ENCODE peak calls at places on chromosome 3, in ten cellular contexts. F is bronchial epithelial cell, X is fibroblast of mammary gland, U is foreskin fibroblast, S is dorsolateral prefrontal cortex, O is GM12864, C is heart right ventricle, L is tibial nerve, N is coronary artery, H is tibial artery. B is an unnamed sample.

GRCh38 chr3:197793246-197793645 is 2.2 kb downstream of the LRCH3 start:
- DNase-seq in F (peak), X (peak), U (no peak), S (no peak), O (no peak), C (no peak), L (no peak), N (no peak), H (no peak), B (peak)

GRCh38 chr3:185852562-185853135 is 27.8 kb upstream of the IGF2BP2 start:
- DNase-seq in F (no peak), X (peak), U (no peak), S (no peak), O (no peak), C (no peak), L (no peak), N (no peak), H (no peak), B (no peak)

GRCh38 chr3:58176185-58176530 is 34.6 kb downstream of the DNASE1L3 start:
- DNase-seq in F (no peak), X (no peak), U (no peak), S (no peak), O (no peak), C (no peak), L (no peak), N (no peak), H (no peak), B (no peak)

GRCh38 chr3:15647629-15648167 is 46.2 kb downstream of the BTD start:
- DNase-seq in F (peak), X (peak), U (peak), S (no peak), O (peak), C (peak), L (no peak), N (no peak), H (no peak), B (peak)

GRCh38 chr3:103085465-103085864 is 650.6 kb downstream of the ZPLD1 start:
- DNase-seq in F (no peak), X (no peak), U (no peak), S (no peak), O (no peak), C (no peak), L (no peak), N (no peak), H (no peak), B (no peak)

GRCh38 chr3:38154625-38155255 is 10.6 kb upstream of the OXSR1 start:
- DNase-seq in F (peak), X (no peak), U (no peak), S (no peak), O (no peak), C (no peak), L (no peak), N (no peak), H (no peak), B (peak)

GRCh38 chr3:102302020-102302419 is 132.8 kb upstream of the ZPLD1 start:
- DNase-seq in F (peak), X (no peak), U (no peak), S (no peak), O (no peak), C (no peak), L (no peak), N (no peak), H (no peak), B (no peak)

GRCh38 chr3:126442099-126442848 is 33.4 kb downstream of the ZXDC start:
- DNase-seq in F (no peak), X (no peak), U (no peak), S (no peak), O (no peak), C (peak), L (no peak), N (no peak), H (no peak), B (no peak)

GRCh38 chr3:141649871-141650270 is 88.2 kb upstream of the RNF7 start:
- DNase-seq in F (no peak), X (no peak), U (no peak), S (no peak), O (no peak), C (no peak), L (no peak), N (no peak), H (no peak), B (no peak)

GRCh38 chr3:54278960-54279359 is 156.6 kb downstream of the CACNA2D3 start:
- DNase-seq in F (peak), X (no peak), U (no peak), S (no peak), O (no peak), C (no peak), L (no peak), N (no peak), H (no peak), B (peak)

GRCh38 chr3:65979731-65980130 is 59.0 kb downstream of the MAGI1 start:
- DNase-seq in F (no peak), X (peak), U (peak), S (no peak), O (no peak), C (no peak), L (no peak), N (no peak), H (no peak), B (no peak)

GRCh38 chr3:189229421-189229820 is 57.6 kb downstream of the TPRG1 start:
- DNase-seq in F (no peak), X (no peak), U (no peak), S (no peak), O (no peak), C (no peak), L (no peak), N (no peak), H (no peak), B (no peak)

GRCh38 chr3:66138336-66139234 is 82.2 kb upstream of the SLC25A26 start:
- DNase-seq in F (peak), X (peak), U (peak), S (peak), O (peak), C (peak), L (peak), N (no peak), H (peak), B (peak)

GRCh38 chr3:110069641-110070538 is 732.5 kb upstream of the DPPA4 start:
- DNase-seq in F (peak), X (peak), U (peak), S (no peak), O (no peak), C (peak), L (no peak), N (no peak), H (no peak), B (peak)

GRCh38 chr3:152684279-152684678 is 150.7 kb upstream of the P2RY1 start:
- DNase-seq in F (no peak), X (no peak), U (no peak), S (no peak), O (no peak), C (no peak), L (no peak), N (no peak), H (no peak), B (no peak)

GRCh38 chr3:25747033-25747432 is 36.2 kb downstream of the NGLY1 start:
- DNase-seq in F (peak), X (no peak), U (no peak), S (no peak), O (no peak), C (no peak), L (no peak), N (no peak), H (no peak), B (peak)

GRCh38 chr3:21745971-21746370 is 5.0 kb downstream of the ZNF385D start:
- DNase-seq in F (no peak), X (peak), U (no peak), S (no peak), O (no peak), C (no peak), L (no peak), N (no peak), H (no peak), B (no peak)

GRCh38 chr3:65344444-65344843 is 656.6 kb upstream of the ADAMTS9 start:
- DNase-seq in F (no peak), X (no peak), U (no peak), S (no peak), O (no peak), C (no peak), L (no peak), N (no peak), H (no peak), B (no peak)

GRCh38 chr3:42690766-42691680 is 5.7 kb downstream of the KLHL40 start:
- DNase-seq in F (no peak), X (no peak), U (no peak), S (no peak), O (no peak), C (no peak), L (no peak), N (no peak), H (peak), B (peak)

GRCh38 chr3:13159890-13160289 is 86.7 kb upstream of the IQSEC1 start:
- DNase-seq in F (peak), X (no peak), U (no peak), S (no peak), O (no peak), C (no peak), L (no peak), N (no peak), H (no peak), B (peak)

GRCh38 chr3:30934208-30934550 is 39.7 kb upstream of the GADL1 start:
- DNase-seq in F (peak), X (peak), U (peak), S (no peak), O (no peak), C (no peak), L (no peak), N (no peak), H (no peak), B (peak)
- TF ChIP-seq CTCF in F (peak), X (peak), U (peak), S (peak), O (peak), C (no peak), L (peak), N (peak), H (peak), B (peak)

DNA sequence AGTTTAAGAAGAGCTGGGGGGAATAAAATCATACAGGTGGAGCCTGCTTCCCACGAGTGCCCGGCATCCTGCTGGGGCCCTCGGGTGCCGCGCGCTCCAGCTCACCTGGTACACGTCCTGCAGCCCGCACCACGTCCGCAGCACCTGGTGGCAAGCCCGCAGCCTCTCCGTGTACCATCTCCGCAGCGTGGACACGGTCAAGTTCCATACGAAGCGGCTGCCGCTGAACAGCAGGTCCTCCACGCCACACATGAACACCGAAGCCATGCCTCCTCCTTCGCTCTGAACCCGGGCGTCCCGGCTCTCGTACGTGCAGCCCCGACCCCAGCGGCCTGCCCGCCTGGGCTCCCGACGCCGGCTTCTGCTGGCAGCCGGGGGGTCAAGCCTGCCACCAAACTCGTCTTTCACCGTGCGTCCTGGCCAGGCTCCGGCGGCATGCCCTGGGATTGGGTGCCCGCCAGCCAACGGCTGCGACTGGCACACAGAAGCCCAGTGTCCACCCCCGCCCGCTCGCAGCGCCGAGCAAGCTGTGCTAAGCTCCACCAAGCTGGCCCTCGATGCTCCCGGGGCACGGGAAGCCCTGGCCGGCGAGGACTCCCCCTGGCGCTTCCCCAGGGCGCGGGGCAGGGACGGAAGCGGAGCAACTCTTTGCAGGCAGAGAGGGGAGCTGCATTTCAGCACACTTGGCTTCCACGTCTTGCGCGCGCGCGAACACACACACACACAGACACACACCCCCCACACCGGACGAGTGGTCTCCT is at the start of gene FRMD4B:
- DNase-seq in F (no peak), X (peak), U (no peak), S (peak), O (no peak), C (peak), L (no peak), N (peak), H (peak), B (peak)
- H3K4me3 ChIP-seq in F (peak), X (peak), U (peak), S (peak), O (no peak), C (peak), L (peak), N (peak), H (peak), B (peak)

DNA sequence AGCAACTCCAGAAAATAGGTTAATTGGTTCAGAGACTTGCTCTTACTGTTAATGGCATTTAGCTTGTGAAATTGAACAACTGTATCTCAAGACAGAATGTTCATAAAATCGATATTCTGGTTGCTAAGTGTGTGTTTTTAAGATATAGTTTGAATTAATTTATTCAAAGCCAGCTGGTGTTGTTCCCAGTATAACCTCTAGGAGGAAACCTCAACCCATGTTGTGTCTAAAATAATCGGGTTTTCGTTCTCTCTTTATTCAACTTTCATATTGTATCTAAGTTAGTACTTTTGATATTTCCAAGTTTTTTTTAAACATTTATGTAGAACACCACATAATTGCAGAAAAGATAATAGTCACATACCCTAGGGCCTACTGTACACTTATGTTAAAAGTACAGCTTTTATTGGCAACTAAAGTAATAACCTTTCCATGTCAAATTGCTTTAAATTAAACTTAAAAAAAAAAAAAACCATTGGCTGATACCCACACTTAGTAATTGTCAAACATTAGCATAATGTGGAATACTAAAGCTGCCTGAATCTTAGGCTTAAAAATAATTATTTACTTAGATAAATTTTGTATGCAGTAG is 90.9 kb downstream of the SAMMSON start:
- DNase-seq in F (peak), X (peak), U (peak), S (no peak), O (no peak), C (no peak), L (peak), N (no peak), H (no peak), B (peak)
- TF ChIP-seq CTCF in F (peak), X (peak), U (peak), S (peak), O (peak), C (peak), L (peak), N (peak), H (peak), B (peak)

GRCh38 chr3:62415312-62415791 is 42.0 kb upstream of the FEZF2 start:
- DNase-seq in F (no peak), X (no peak), U (no peak), S (peak), O (no peak), C (no peak), L (no peak), N (no peak), H (no peak), B (no peak)

GRCh38 chr3:62421275-62421674 is 47.9 kb upstream of the FEZF2 start:
- DNase-seq in F (no peak), X (no peak), U (no peak), S (no peak), O (no peak), C (no peak), L (no peak), N (no peak), H (no peak), B (no peak)

GRCh38 chr3:62414786-62415185 is 41.4 kb upstream of the FEZF2 start:
- DNase-seq in F (no peak), X (no peak), U (no peak), S (no peak), O (no peak), C (no peak), L (no peak), N (no peak), H (no peak), B (no peak)

DNA sequence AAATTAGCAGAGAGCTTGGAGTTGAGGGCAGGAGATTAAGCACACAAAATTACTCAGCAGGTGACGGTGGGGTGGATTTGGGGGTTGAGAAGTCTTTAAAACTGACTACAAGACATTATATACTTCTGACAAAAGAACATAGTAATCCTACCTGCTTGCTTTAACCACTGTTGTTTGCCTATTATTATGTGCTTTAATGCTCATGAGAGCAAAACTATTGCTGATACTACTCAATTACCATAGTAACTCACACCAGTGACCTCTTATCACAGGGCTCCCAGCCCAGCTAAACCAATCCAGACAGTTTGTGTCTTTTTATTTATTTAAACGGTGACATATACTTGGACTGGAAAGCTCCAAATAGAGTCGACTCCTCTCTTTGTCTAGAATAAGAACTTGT is 42.8 kb upstream of the FEZF2 start:
- DNase-seq in F (no peak), X (no peak), U (no peak), S (no peak), O (no peak), C (no peak), L (no peak), N (no peak), H (no peak), B (no peak)
- H3K4me3 ChIP-seq in F (no peak), X (no peak), U (no peak), S (no peak), O (no peak), C (no peak), L (no peak), N (no peak), H (no peak), B (no peak)

DNA sequence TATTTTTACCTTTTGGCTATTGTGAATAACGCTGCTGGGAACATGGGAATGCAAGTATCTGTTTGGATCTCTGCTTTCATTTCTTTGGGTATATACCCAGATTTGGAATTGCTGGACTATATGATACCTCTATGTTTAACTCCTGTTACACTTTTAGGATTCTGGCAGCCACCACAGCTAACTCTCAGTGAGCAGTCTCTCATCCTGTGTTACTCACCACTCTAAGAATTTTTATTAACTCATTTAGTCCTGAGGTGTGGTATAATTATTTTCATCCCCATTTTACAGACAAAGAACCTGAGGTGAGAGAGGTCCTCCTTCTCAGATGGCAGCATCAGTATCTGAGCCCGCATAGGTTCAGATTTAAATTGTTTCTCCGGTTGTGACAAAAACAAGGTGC is 1.1 kb downstream of the SPATA12 start:
- DNase-seq in F (peak), X (no peak), U (no peak), S (no peak), O (no peak), C (no peak), L (no peak), N (no peak), H (no peak), B (peak)
- TF ChIP-seq CTCF in F (no peak), X (no peak), U (no peak), S (no peak), O (no peak), C (no peak), L (no peak), N (no peak), H (no peak), B (no peak)